ENCODE peak calls at places on chromosomes 16 and 17, in four cellular contexts. E is IMR-90, R is H9, O is H1. J is an unnamed sample.

GRCh38 chr17:17048106-17048505 is 5.8 kb downstream of the MPRIP start:
- DNase-seq in O (no peak), E (no peak), R (peak), J (no peak)

GRCh38 chr16:56872863-56873391 is 7.9 kb downstream of the SLC12A3 start:
- DNase-seq in O (no peak), R (no peak), E (no peak), J (no peak)

GRCh38 chr16:24721830-24722238 is 7.6 kb upstream of the TNRC6A start:
- DNase-seq in E (no peak), O (no peak), R (no peak), J (no peak)

GRCh38 chr17:81052199-81052997 is 17.4 kb downstream of the BAIAP2 start:
- DNase-seq in O (no peak), E (no peak), R (peak), J (no peak)

GRCh38 chr16:82231021-82231787 is 61.2 kb upstream of the MPHOSPH6 start:
- DNase-seq in E (no peak), O (no peak), R (no peak), J (no peak)

GRCh38 chr16:67391424-67392300 is 1.6 kb downstream of the TPPP3 start:
- DNase-seq in E (no peak), O (no peak), R (no peak), J (peak)

GRCh38 chr16:56357765-56358322 is 67.5 kb downstream of the AMFR start:
- DNase-seq in R (peak), O (no peak), E (no peak), J (peak)

GRCh38 chr17:34909040-34909439 is 52.2 kb downstream of the CCT6B start:
- DNase-seq in R (no peak), O (no peak), E (no peak), J (no peak)

GRCh38 chr17:81870155-81870977 is 771 bp downstream of the ARHGDIA start:
- DNase-seq in O (no peak), R (peak), E (peak), J (peak)

GRCh38 chr17:15479697-15480096 is 12.3 kb upstream of the CDRT4 start:
- DNase-seq in O (no peak), E (peak), R (no peak), J (no peak)

GRCh38 chr17:77090476-77090875 is 50.3 kb upstream of the SEC14L1 start:
- DNase-seq in R (no peak), E (no peak), O (no peak), J (no peak)

DNA sequence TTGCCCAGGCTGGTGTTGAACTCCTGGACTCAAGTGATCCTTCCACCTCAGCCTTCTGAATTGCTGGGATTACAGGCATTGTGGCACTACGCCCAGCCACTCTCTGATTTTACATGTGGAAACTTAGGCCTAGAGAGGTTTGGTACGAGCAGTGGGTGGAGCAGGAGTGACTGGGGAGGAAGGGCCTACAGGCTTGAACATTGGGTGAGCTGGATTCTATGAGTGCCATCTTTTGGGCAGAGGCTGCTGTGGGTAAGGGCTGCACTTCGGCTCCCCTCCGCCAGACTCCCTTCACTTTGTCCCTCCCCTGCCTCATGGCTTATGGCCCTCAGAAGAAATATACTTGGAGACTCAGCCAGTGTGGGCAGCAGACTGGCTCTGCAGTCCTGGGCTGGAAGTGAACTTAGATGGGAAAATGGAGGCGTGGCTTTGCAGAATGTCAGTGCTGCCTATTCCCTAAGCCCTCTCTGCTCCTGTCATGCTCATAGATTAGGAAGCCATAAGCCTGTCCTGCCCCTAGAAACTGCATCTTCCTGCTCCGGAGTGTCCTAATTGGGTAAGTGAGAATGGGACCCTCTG is 9.5 kb upstream of the MRC2 start:
- DNase-seq in O (no peak), R (no peak), E (peak), J (peak)
- H3K56ac ChIP-seq in O (no peak), R (no peak), E (no peak), J (peak)

DNA sequence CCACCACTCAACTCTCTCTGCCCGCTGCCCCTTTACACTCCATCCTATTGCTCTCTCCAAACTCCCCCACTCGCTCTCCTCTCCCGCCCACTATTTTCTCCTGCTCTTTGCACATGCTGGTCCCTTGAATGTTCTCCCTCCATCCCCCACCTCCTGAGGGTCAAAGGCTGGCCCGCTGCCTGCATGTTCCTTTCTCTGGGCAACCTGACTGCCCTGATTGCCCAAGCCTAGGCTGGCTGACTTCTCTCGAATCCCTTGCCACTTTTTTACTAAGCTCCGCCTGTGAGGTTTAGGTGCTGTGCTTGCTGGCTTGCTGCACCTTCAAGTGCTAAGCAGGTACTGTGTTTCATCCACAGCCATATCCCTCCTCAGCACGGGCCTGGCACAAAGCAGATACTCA is 2.7 kb downstream of the EMC8 start:
- DNase-seq in O (no peak), R (no peak), E (no peak), J (no peak)
- H3K56ac ChIP-seq in O (no peak), R (no peak), E (no peak), J (no peak)

GRCh38 chr17:12627776-12628491 is 37.8 kb upstream of the MYOCD start:
- DNase-seq in R (no peak), O (no peak), E (peak), J (peak)

GRCh38 chr17:12623220-12623848 is 42.4 kb upstream of the MYOCD start:
- DNase-seq in E (no peak), O (no peak), R (no peak), J (no peak)

GRCh38 chr17:12624221-12624620 is 41.5 kb upstream of the MYOCD start:
- DNase-seq in R (no peak), E (peak), O (no peak), J (no peak)

GRCh38 chr17:12625092-12625491 is 40.6 kb upstream of the MYOCD start:
- DNase-seq in O (no peak), E (no peak), R (peak), J (no peak)

GRCh38 chr17:12627177-12627629 is 38.5 kb upstream of the MYOCD start:
- DNase-seq in E (peak), O (no peak), R (no peak), J (no peak)
- H3K56ac ChIP-seq in E (peak), O (no peak), R (no peak), J (peak)

GRCh38 chr17:18183334-18184142 is at the start of gene ALKBH5:
- DNase-seq in E (peak), R (peak), O (peak), J (peak)
- H3K56ac ChIP-seq in E (peak), R (no peak), O (peak), J (peak)

GRCh38 chr16:17001471-17001870 is 469.3 kb downstream of the XYLT1 start:
- DNase-seq in E (no peak), R (no peak), O (no peak), J (no peak)
- H3K56ac ChIP-seq in E (no peak), R (no peak), O (no peak), J (no peak)

DNA sequence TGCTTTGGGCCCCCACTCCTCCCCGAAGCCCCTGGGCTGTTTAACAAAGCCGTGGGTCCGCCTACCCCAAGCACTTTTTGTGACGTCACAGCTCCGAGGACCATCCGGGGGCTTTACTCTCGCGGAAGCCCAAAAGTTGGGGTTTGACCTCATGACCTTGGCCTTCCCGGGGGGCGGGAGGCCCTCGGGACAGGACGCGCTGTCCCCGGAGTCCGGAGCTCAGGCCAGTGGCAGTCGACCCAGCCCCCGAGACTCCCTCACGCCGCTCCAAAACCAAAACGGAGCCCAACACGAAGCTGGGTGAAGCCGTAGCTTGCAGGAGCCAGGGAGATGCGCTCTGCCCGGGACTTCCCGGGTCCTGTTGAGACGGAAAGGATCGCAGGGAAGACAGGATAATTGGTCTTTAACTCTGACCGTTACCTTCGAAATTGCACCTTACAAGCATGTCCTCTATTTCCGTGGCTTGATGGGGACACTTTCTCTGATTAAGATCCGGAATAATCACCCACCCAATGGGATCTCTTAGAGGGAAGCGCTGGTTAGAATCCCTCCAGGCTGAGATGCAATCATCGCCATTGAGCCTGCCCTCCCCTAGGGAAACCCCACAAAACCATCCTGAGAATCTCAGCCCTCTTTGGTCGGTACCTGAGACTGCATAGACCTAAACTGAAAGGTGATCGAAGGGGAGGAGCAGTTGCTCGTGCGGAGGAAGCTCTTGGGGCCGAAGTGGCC is 4.9 kb upstream of the SOX9 start:
- DNase-seq in O (no peak), R (peak), E (no peak), J (no peak)
- H3K56ac ChIP-seq in O (no peak), R (no peak), E (no peak), J (peak)

DNA sequence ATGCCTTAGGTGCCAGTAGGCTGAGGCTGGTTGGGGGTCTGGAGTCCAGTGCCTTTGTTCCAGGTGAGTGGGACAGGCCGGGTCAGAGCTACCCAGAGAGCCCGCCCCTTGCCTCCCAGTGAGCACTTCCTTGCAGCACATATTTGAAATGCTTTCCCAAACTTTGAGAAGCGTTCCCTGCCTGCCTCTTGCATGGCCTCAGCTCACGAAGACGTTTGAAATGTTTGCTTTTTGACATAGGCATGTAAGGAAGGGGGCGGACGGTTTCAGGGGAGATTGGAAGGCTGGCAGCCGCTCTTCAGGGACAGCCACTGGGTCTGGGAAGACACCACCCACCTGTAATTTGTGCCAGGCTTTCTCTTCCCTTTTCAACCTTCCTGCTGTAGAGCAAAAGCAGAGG is 5.1 kb upstream of the FOXL1 start:
- DNase-seq in R (peak), E (no peak), O (no peak), J (peak)
- H3K56ac ChIP-seq in R (no peak), E (no peak), O (no peak), J (no peak)

DNA sequence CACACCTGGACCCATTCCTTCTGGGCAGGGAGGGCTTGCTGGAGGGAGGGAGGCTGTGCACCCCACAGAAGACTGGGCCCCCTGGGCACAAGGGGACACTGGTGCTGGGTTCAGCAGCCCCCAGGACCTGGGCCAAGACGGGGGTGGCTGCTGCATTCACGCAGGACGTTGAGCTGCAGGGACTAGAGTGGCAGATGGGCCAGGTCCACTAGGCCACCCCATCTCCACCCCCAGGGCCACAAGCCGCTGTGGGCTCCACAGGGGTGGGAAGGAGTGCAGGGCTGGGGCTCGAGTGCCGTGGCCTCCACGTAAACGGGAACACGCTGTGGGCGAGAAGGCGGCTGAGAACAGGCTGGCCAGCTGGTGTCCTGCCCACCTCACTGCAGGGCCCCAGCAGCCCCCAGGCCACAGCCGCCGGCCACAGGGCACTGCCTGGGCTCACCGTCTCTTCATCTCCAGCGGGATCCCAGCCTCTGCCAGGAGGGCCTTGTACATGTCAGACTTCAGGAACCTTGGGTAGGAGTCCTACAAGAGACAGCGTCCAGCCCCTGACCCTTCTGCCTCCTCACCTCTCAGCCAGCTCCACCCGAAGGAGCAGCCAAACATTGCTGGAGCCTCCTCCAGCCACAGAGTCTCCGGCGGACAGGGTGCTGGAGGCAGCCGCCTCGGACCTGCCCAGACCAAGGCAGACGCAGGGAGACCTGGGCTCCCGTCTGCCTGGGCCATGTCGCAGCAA is 6.5 kb downstream of the RGS11 start:
- DNase-seq in R (peak), E (no peak), O (no peak), J (no peak)
- H3K56ac ChIP-seq in R (no peak), E (no peak), O (no peak), J (no peak)

GRCh38 chr16:20191566-20191965 is 117.9 kb upstream of the GPR139 start:
- DNase-seq in O (no peak), R (no peak), E (peak), J (no peak)
- H3K56ac ChIP-seq in O (no peak), R (no peak), E (no peak), J (no peak)